ENCODE peak calls at places on chromosomes 7 and 10, in five cellular contexts. S is left lung, F is foreskin keratinocyte, N is H1, E is mammary epithelial cell. X is an unnamed sample.
A peak's percentile ranks its signal among the peaks of the same experiment; 100 is the strongest.

GRCh38 chr10:79027147-79028055 is 41.4 kb upstream of the ZMIZ1 start:
- DNase-seq in S (no peak), F (no peak), N (no peak), E (no peak), X (no peak)

GRCh38 chr7:142632291-142633134 is 116.8 kb upstream of the PRSS1 start:
- DNase-seq in S (peak; percentile 79), F (peak; percentile 26), N (peak; percentile 81), E (peak; percentile 55), X (no peak)

GRCh38 chr10:3486346-3487065 is 298.5 kb downstream of the KLF6 start:
- DNase-seq in S (peak; percentile 83), F (peak; percentile 89), N (peak; percentile 82), E (peak; percentile 95), X (peak; percentile 94)

GRCh38 chr7:131100357-131101054 is 227.2 kb upstream of the MKLN1 start:
- DNase-seq in S (no peak), F (no peak), N (no peak), E (no peak), X (no peak)

GRCh38 chr10:5564537-5565204 is 39.9 kb downstream of the CALML3 start:
- DNase-seq in S (no peak), F (no peak), N (no peak), E (no peak), X (no peak)

GRCh38 chr7:1569016-1569415 is 816 bp downstream of the PSMG3 start:
- DNase-seq in S (peak; percentile 54), F (no peak), N (no peak), E (peak; percentile 36), X (no peak)

GRCh38 chr10:24900888-24901685 is 51.3 kb downstream of the PRTFDC1 start:
- DNase-seq in S (no peak), F (no peak), N (no peak), E (no peak), X (no peak)

GRCh38 chr10:101848408-101848807 is 4.8 kb upstream of the KCNIP2 start:
- DNase-seq in S (no peak), F (no peak), N (no peak), E (no peak), X (no peak)

GRCh38 chr7:37759519-37759918 is 76.0 kb downstream of the GPR141 start:
- DNase-seq in S (peak; percentile 24), F (no peak), N (no peak), E (no peak), X (no peak)

GRCh38 chr7:84548366-84549085 is 353.9 kb upstream of the SEMA3A start:
- DNase-seq in S (no peak), F (no peak), N (no peak), E (peak; percentile 9), X (no peak)

GRCh38 chr10:115355162-115355760 is 262.1 kb downstream of the ATRNL1 start:
- DNase-seq in S (no peak), F (peak; percentile 19), N (peak; percentile 49), E (peak; percentile 50), X (peak; percentile 33)

GRCh38 chr7:94382155-94382554 is 12.5 kb upstream of the COL1A2 start:
- DNase-seq in S (no peak), F (no peak), N (no peak), E (peak; percentile 8), X (no peak)

GRCh38 chr10:42985436-42986316 is 91.2 kb upstream of the RET start:
- DNase-seq in S (peak; percentile 45), F (no peak), N (no peak), E (no peak), X (no peak)

GRCh38 chr7:54187886-54188518 is 354.2 kb upstream of the VSTM2A start:
- DNase-seq in S (no peak), F (no peak), N (no peak), E (no peak), X (no peak)

GRCh38 chr7:150356265-150356897 is 12.2 kb upstream of the REPIN1 start:
- DNase-seq in S (no peak), F (no peak), N (no peak), E (no peak), X (no peak)

GRCh38 chr7:97027427-97028234 is 3.0 kb upstream of the DLX5 start:
- DNase-seq in S (peak; percentile 79), F (peak; percentile 50), N (peak; percentile 88), E (peak; percentile 59), X (no peak)

GRCh38 chr7:47520408-47520807 is 61.5 kb downstream of the TNS3 start:
- DNase-seq in S (no peak), F (no peak), N (no peak), E (no peak), X (no peak)
- H3K27ac ChIP-seq in S (peak overlapping the region; percentile 45), F (no peak overlapping the region), N (no peak overlapping the region), E (no peak overlapping the region), X (no peak overlapping the region)

GRCh38 chr7:159015081-159015893 is 129.4 kb downstream of the VIPR2 start:
- DNase-seq in S (peak; percentile 66), F (no peak), N (no peak), E (peak; percentile 3), X (no peak)

GRCh38 chr7:159017210-159017609 is 127.5 kb downstream of the VIPR2 start:
- DNase-seq in S (peak; percentile 55), F (no peak), N (no peak), E (no peak), X (no peak)

GRCh38 chr7:159017741-159018140 is 126.9 kb downstream of the VIPR2 start:
- DNase-seq in S (no peak), F (no peak), N (no peak), E (no peak), X (no peak)

GRCh38 chr7:159015894-159016410 is 128.7 kb downstream of the VIPR2 start:
- DNase-seq in S (no peak), F (no peak), N (no peak), E (no peak), X (no peak)

GRCh38 chr7:159016591-159016990 is 128.1 kb downstream of the VIPR2 start:
- DNase-seq in S (no peak), F (no peak), N (no peak), E (no peak), X (no peak)
- H3K27ac ChIP-seq in S (no peak overlapping the region), F (no peak overlapping the region), N (no peak overlapping the region), E (no peak overlapping the region), X (no peak overlapping the region)

GRCh38 chr10:28049286-28049685 is 50.4 kb upstream of the ODAD2 start:
- DNase-seq in S (no peak), F (no peak), N (no peak), E (no peak), X (no peak)
- H3K27ac ChIP-seq in S (no peak overlapping the region), F (no peak overlapping the region), N (no peak overlapping the region), E (no peak overlapping the region), X (no peak overlapping the region)

GRCh38 chr7:155948423-155948822 is 136.2 kb upstream of the SHH start:
- DNase-seq in S (no peak), F (no peak), N (no peak), E (no peak), X (no peak)
- H3K27ac ChIP-seq in S (no peak overlapping the region), F (no peak overlapping the region), N (no peak overlapping the region), E (no peak overlapping the region), X (no peak overlapping the region)

GRCh38 chr7:515628-516027 is 4.0 kb downstream of the PDGFA start:
- DNase-seq in S (no peak), F (no peak), N (peak; percentile 70), E (no peak), X (no peak)
- H3K27ac ChIP-seq in S (no peak overlapping the region), F (no peak overlapping the region), N (peak overlapping the region; percentile 45), E (peak overlapping the region; percentile 28), X (peak overlapping the region; percentile 80)

DNA sequence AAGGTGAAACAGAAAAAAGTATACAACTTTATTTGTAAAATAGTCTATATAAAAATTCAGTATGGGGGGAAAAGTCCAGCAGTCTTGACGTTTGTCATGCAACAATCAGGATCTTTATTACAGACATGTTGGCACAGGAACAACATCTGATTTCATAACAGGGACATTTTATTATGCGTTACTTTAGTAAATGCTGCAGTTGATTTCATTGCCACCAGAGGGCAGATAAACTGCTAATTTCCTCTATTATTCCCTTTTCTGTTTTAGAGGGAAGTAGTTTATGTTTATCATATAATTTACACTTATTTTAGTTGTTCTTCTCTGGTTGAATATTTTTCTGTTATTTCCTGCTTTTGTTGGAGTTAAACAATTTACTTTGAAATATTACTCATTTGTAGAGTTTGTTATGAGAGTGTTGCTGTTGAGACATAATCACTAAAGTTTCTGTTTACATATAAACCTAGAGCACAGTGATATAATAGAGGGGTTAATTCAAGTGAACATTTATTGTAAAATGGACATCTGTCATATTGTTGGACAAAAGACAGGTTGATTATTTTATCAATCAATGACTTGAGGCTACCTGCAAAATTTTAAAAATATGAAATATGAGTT is 3.3 kb downstream of the PLXDC2 start:
- DNase-seq in S (no peak), F (no peak), N (no peak), E (peak; percentile 76), X (no peak)
- H3K27ac ChIP-seq in S (peak overlapping the region; percentile 28), F (no peak overlapping the region), N (no peak overlapping the region), E (peak overlapping the region; percentile 29), X (no peak overlapping the region)

GRCh38 chr7:43490016-43490415 is 92.9 kb upstream of the STK17A start:
- DNase-seq in S (no peak), F (no peak), N (no peak), E (no peak), X (no peak)

GRCh38 chr7:43485580-43485979 is 97.3 kb upstream of the STK17A start:
- DNase-seq in S (no peak), F (no peak), N (no peak), E (no peak), X (no peak)

GRCh38 chr7:43484678-43485355 is 98.1 kb upstream of the STK17A start:
- DNase-seq in S (no peak), F (no peak), N (no peak), E (no peak), X (no peak)

GRCh38 chr7:43489257-43489656 is 93.7 kb upstream of the STK17A start:
- DNase-seq in S (no peak), F (no peak), N (peak; percentile 17), E (no peak), X (no peak)

DNA sequence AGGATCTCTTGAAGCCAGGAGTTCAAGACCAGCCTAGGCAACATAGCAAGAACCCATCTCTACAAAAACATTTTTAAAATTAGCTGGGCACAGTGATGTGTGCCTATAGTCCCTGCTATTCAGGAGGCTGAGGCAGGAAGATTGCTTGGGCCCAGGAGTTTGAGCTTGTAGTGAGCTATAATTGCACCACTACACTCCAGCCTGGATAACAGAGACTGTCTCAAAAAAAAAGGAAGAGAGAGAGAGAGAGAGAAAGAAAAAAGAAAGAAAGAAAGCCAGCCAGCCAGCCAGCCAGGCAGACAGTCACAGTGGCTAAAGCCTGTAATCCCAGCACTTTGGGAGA is 95.2 kb upstream of the STK17A start:
- DNase-seq in S (no peak), F (no peak), N (no peak), E (no peak), X (no peak)
- H3K27ac ChIP-seq in S (no peak overlapping the region), F (no peak overlapping the region), N (no peak overlapping the region), E (no peak overlapping the region), X (no peak overlapping the region)

GRCh38 chr10:13660545-13660920 is 73.8 kb downstream of the PRPF18 start:
- DNase-seq in S (no peak), F (peak; percentile 92), N (no peak), E (peak; percentile 99), X (peak; percentile 91)
- H3K27ac ChIP-seq in S (no peak overlapping the region), F (peak overlapping the region; percentile 62), N (no peak overlapping the region), E (peak overlapping the region; percentile 73), X (peak overlapping the region; percentile 75)

X was measured in epithelial cell of prostate.